ENCODE peak calls at places on chromosome 22, in five cellular contexts. J is B cell, U is AG04450, K is upper lobe of right lung, G is choroid plexus epithelial cell. C is an unnamed sample.

GRCh38 chr22:38230916-38231315 is 29.1 kb downstream of the MAFF start:
- DNase-seq in J (no peak), U (no peak), K (no peak), G (no peak), C (no peak)

GRCh38 chr22:28408702-28409101 is 270.9 kb downstream of the TTC28 start:
- DNase-seq in J (no peak), U (no peak), K (no peak), G (no peak), C (no peak)

GRCh38 chr22:22979121-22979724 is 91.1 kb upstream of the GNAZ start:
- DNase-seq in J (no peak), U (no peak), K (no peak), G (no peak), C (no peak)

GRCh38 chr22:48705159-48705916 is 1122.3 kb downstream of the BRD1 start:
- DNase-seq in J (no peak), U (no peak), K (peak), G (no peak), C (peak)

GRCh38 chr22:37498289-37498909 is 12.2 kb upstream of the MFNG start:
- DNase-seq in J (peak), U (no peak), K (peak), G (peak), C (no peak)

GRCh38 chr22:29757096-29757495 is 9.7 kb downstream of the ZMAT5 start:
- DNase-seq in J (no peak), U (no peak), K (no peak), G (no peak), C (no peak)

GRCh38 chr22:29073618-29074275 is 912 bp downstream of the KREMEN1 start:
- DNase-seq in J (no peak), U (no peak), K (peak), G (peak), C (no peak)

GRCh38 chr22:28442264-28442950 is 237.2 kb downstream of the TTC28 start:
- DNase-seq in J (peak), U (no peak), K (peak), G (peak), C (peak)

GRCh38 chr22:19641983-19642451 is 72.3 kb upstream of the SEPTIN5 start:
- DNase-seq in J (no peak), U (no peak), K (no peak), G (no peak), C (no peak)

GRCh38 chr22:46233231-46233630 is 16.9 kb downstream of the CDPF1 start:
- DNase-seq in J (no peak), U (no peak), K (no peak), G (peak), C (no peak)

GRCh38 chr22:36194971-36195370 is 6.6 kb downstream of the APOL4 start:
- DNase-seq in J (peak), U (peak), K (no peak), G (peak), C (no peak)

GRCh38 chr22:28810839-28811491 is 10.6 kb upstream of the XBP1 start:
- DNase-seq in J (no peak), U (no peak), K (no peak), G (no peak), C (no peak)

GRCh38 chr22:31488988-31489617 is 539 bp downstream of the EIF4ENIF1 start:
- DNase-seq in J (peak), U (no peak), K (peak), G (peak), C (no peak)

GRCh38 chr22:35894937-35895708 is 133.5 kb downstream of the RBFOX2 start:
- DNase-seq in J (no peak), U (peak), K (no peak), G (peak), C (no peak)

GRCh38 chr22:38233427-38233826 is 31.6 kb downstream of the MAFF start:
- DNase-seq in J (no peak), U (no peak), K (no peak), G (no peak), C (no peak)

GRCh38 chr22:41401781-41402648 is 20.3 kb downstream of the TEF start:
- DNase-seq in J (no peak), U (peak), K (peak), G (peak), C (no peak)

GRCh38 chr22:38309614-38310517 is 7.4 kb downstream of the CSNK1E start:
- DNase-seq in J (no peak), U (no peak), K (no peak), G (no peak), C (no peak)

GRCh38 chr22:29032014-29032475 is 29.6 kb downstream of the C22orf31 start:
- DNase-seq in J (no peak), U (no peak), K (no peak), G (peak), C (no peak)

GRCh38 chr22:29907753-29908515 is 25.0 kb downstream of the MTMR3 start:
- DNase-seq in J (no peak), U (peak), K (peak), G (peak), C (no peak)

GRCh38 chr22:41217553-41218157 is 12.5 kb downstream of the L3MBTL2 start:
- DNase-seq in J (peak), U (peak), K (peak), G (peak), C (no peak)

GRCh38 chr22:37982938-37983859 is 1.2 kb downstream of the SOX10 start:
- DNase-seq in J (no peak), U (no peak), K (no peak), G (no peak), C (no peak)

GRCh38 chr22:27972732-27973698 is 54.0 kb upstream of the PITPNB start:
- DNase-seq in J (no peak), U (no peak), K (no peak), G (peak), C (no peak)

GRCh38 chr22:39080052-39080762 is 3.1 kb downstream of the APOBEC3G start:
- DNase-seq in J (peak), U (no peak), K (no peak), G (no peak), C (no peak)

GRCh38 chr22:39574779-39575551 is 4.4 kb downstream of the CACNA1I start:
- DNase-seq in J (no peak), U (peak), K (no peak), G (peak), C (peak)

GRCh38 chr22:41197808-41198585 is 7.1 kb upstream of the L3MBTL2 start:
- DNase-seq in J (peak), U (no peak), K (peak), G (no peak), C (no peak)

GRCh38 chr22:30227438-30228228 is 18.9 kb downstream of the LIF start:
- DNase-seq in J (no peak), U (no peak), K (no peak), G (no peak), C (no peak)

GRCh38 chr22:32531228-32531627 is 56.6 kb downstream of the FBXO7 start:
- DNase-seq in J (no peak), U (no peak), K (no peak), G (peak), C (no peak)

GRCh38 chr22:29393019-29393608 is 4.7 kb upstream of the AP1B1 start:
- DNase-seq in J (no peak), U (no peak), K (no peak), G (no peak), C (no peak)

GRCh38 chr22:47029244-47030001 is 267.0 kb downstream of the TBC1D22A start:
- DNase-seq in J (no peak), U (no peak), K (peak), G (no peak), C (no peak)

GRCh38 chr22:27627444-27627833 is 174.1 kb downstream of the MN1 start:
- DNase-seq in J (no peak), U (no peak), K (no peak), G (peak), C (peak)

GRCh38 chr22:31618057-31618456 is 44.0 kb downstream of the PISD start:
- DNase-seq in J (no peak), U (no peak), K (no peak), G (no peak), C (no peak)

GRCh38 chr22:26602127-26602526 is 12.2 kb upstream of the TPST2 start:
- DNase-seq in J (no peak), U (no peak), K (no peak), G (no peak), C (no peak)

GRCh38 chr22:46738642-46738960 is 549 bp upstream of the CERK start:
- DNase-seq in J (no peak), U (no peak), K (no peak), G (no peak), C (no peak)

GRCh38 chr22:23113847-23114720 is 27.7 kb downstream of the RSPH14 start:
- DNase-seq in J (no peak), U (no peak), K (no peak), G (no peak), C (no peak)

DNA sequence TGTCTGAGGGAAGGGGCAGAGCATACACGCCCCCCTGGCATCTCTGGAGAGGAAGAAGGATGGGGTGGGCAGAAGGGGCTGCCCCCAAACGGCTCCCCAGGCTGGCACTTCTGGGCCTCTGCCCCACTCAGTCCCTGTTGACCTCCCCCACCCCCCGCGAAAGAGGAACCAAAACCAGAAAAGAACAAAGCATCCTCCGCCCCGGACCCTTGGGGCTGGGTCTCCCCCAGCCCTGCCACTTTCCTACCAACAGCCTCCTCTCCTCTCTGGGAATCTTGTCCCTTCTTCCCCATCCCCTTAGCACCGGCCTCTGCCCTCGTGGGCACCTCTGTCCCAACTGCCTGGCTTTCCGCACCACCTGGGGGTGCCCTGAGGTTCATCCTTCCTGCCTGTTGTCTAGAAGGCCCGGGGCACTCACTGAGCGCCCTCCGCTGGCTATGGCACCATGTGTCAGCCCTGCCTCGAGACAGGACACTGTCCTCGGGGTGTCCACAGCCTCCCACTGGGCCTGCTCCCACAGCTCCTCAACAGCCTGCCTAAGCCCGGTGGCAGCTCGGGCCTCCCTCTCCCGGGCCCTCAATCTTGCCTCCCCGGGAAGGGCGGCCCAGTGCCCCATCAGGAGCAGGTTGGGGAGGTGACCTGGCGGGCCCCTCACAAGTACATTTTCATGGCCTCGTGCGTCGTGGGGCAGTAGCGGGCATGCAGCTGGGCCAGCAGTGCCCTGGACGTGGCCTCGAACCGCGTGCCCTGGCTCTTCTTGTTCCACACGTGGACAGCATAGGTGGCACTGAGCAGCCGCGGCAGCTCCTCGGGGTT is 28.2 kb downstream of the A4GALT start:
- DNase-seq in J (peak), U (no peak), K (no peak), G (no peak), C (no peak)
- TF ChIP-seq CTCF in J (peak), U (no peak), K (no peak), G (no peak), C (peak)

DNA sequence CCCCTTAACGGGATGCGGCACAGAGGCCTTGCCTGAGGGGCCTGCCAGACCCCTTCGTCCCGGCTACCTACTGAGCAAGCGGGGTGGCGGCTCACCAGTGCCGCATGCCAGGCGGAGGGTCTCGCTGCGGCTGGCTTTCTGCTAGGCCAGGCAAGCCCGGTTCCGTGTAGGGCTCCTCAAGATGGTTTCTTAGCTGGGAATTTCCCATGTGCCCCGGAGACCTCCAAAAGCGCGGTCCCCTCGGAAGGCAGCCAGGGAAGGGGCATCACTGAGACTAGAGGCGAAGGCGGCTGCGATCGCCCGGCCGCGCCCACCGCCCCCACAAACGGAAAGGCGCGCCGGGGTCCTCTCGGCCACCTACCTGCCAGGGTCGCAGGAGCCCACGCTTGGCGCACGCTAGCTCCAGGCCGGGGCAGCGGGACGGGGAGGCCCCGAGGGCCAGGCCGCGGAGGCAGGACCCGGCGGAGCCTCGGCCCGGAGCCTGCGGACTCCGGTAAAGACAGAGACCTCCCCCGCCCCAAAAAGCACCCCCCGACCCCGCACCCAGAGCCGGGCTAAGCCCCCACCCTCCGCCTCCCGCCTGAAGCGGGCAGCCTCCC is 23.8 kb downstream of the MICAL3 start:
- DNase-seq in J (peak), U (no peak), K (no peak), G (no peak), C (no peak)
- TF ChIP-seq CTCF in J (no peak), U (no peak), K (no peak), G (no peak), C (no peak)

GRCh38 chr22:24270556-24271405 is at the start of gene SPECC1L:
- DNase-seq in J (peak), U (peak), K (peak), G (peak), C (no peak)
- TF ChIP-seq CTCF in J (no peak), U (no peak), K (no peak), G (no peak), C (peak)

DNA sequence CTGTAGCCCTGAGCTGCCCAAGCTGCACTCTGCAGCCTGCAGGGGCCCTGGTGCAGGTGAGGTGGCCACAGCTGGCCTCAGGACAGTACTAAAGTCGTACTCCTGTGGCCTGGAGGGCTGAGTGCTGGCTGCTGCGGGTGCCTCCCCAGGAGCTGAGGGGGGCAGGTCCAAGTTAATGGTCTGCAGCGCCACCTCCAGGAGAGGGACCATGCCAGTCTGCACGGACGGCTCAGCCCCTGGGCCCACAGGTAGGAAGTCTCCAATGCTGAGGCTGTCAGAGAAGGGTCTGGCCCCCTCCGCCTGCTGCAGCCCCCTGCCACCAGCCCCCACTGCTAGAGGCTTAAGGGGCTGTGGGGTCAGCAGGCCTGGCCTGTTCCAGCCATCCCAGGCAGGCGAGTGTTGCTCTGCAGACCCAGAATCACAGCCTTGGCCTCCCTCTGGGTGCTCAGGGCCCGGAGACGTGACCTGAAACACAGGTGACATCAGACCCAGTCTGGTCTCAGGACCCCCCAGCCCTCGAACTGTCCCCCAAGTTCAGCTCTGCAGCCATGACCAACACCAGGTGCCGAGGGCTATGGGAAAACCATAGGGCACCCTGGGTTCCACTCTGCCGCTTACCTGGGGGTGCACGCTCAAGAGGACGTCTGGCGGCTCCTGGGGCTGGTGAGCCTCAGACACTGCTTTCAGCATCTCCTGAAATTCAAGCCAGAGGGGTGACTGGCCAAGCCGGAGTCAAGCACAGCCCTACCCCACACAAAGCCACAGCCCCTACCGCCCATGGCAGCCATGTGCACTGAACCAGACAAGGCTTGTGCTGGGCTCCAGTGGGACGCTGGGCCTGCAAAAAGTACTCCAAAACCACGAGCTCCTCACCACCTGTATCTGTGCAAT is 20.8 kb downstream of the SELENOO start:
- DNase-seq in J (no peak), U (no peak), K (no peak), G (no peak), C (peak)
- TF ChIP-seq CTCF in J (peak), U (no peak), K (no peak), G (peak), C (peak)

GRCh38 chr22:44658371-44658953 is 43.5 kb upstream of the PRR5 start:
- DNase-seq in J (no peak), U (no peak), K (peak), G (peak), C (peak)

GRCh38 chr22:44661070-44661469 is 40.9 kb upstream of the PRR5 start:
- DNase-seq in J (no peak), U (no peak), K (no peak), G (no peak), C (peak)

GRCh38 chr22:44661659-44662569 is 40.1 kb upstream of the PRR5 start:
- DNase-seq in J (no peak), U (no peak), K (no peak), G (no peak), C (peak)

GRCh38 chr22:44659140-44659539 is 42.9 kb upstream of the PRR5 start:
- DNase-seq in J (no peak), U (no peak), K (no peak), G (peak), C (peak)

GRCh38 chr22:44660051-44660830 is 41.8 kb upstream of the PRR5 start:
- DNase-seq in J (no peak), U (no peak), K (no peak), G (no peak), C (peak)
- TF ChIP-seq CTCF in J (no peak), U (no peak), K (no peak), G (no peak), C (no peak)

GRCh38 chr22:24117942-24118341 is 63.3 kb upstream of the SUSD2 start:
- DNase-seq in J (no peak), U (no peak), K (no peak), G (no peak), C (no peak)
- TF ChIP-seq CTCF in J (no peak), U (no peak), K (no peak), G (no peak), C (no peak)

C was measured in chondrocyte.